ENCODE peak calls at places on chromosome 4, in ten cellular contexts. One of them, this sample, is unnamed.

GRCh38 chr4:80459918-80460473 is 124.5 kb downstream of the CFAP299 start:
- ATAC-seq in HCT116: no peak
- ATAC-seq in upper lobe of left lung: no peak
- ATAC-seq in right lobe of liver: no peak
- ATAC-seq in heart left ventricle: no peak
- ATAC-seq in HepG2: no peak
- ATAC-seq in A549: no peak
- ATAC-seq in IMR-90: no peak
- ATAC-seq in body of pancreas: no peak
- ATAC-seq in GM12878: no peak
- ATAC-seq in this sample: no peak

GRCh38 chr4:78749258-78749971 is 26.7 kb upstream of the BMP2K start:
- ATAC-seq in HCT116: no peak
- ATAC-seq in upper lobe of left lung: no peak
- ATAC-seq in right lobe of liver: no peak
- ATAC-seq in heart left ventricle: peak; percentile 81
- ATAC-seq in HepG2: no peak
- ATAC-seq in A549: no peak
- ATAC-seq in IMR-90: no peak
- ATAC-seq in body of pancreas: no peak
- ATAC-seq in GM12878: peak; percentile 73
- ATAC-seq in this sample: no peak

GRCh38 chr4:54165438-54165837 is 63.7 kb upstream of the PDGFRA start:
- ATAC-seq in HCT116: peak; percentile 91
- ATAC-seq in upper lobe of left lung: peak; percentile 95
- ATAC-seq in right lobe of liver: no peak
- ATAC-seq in heart left ventricle: no peak
- ATAC-seq in HepG2: no peak
- ATAC-seq in A549: peak; percentile 34
- ATAC-seq in IMR-90: peak; percentile 97
- ATAC-seq in body of pancreas: peak; percentile 78
- ATAC-seq in GM12878: no peak
- ATAC-seq in this sample: peak; percentile 46

GRCh38 chr4:7481227-7481626 is 46.5 kb upstream of the PSAPL1 start:
- ATAC-seq in HCT116: no peak
- ATAC-seq in upper lobe of left lung: no peak
- ATAC-seq in right lobe of liver: no peak
- ATAC-seq in heart left ventricle: no peak
- ATAC-seq in HepG2: no peak
- ATAC-seq in A549: no peak
- ATAC-seq in IMR-90: no peak
- ATAC-seq in body of pancreas: no peak
- ATAC-seq in GM12878: no peak
- ATAC-seq in this sample: no peak

GRCh38 chr4:129092636-129093172 is 635 bp downstream of the SCLT1 start:
- ATAC-seq in HCT116: no peak
- ATAC-seq in upper lobe of left lung: no peak
- ATAC-seq in right lobe of liver: no peak
- ATAC-seq in heart left ventricle: no peak
- ATAC-seq in HepG2: peak; percentile 13
- ATAC-seq in A549: no peak
- ATAC-seq in IMR-90: no peak
- ATAC-seq in body of pancreas: no peak
- ATAC-seq in GM12878: peak; percentile 9
- ATAC-seq in this sample: no peak

GRCh38 chr4:108159845-108160244 is 8.9 kb downstream of the LEF1 start:
- ATAC-seq in HCT116: no peak
- ATAC-seq in upper lobe of left lung: no peak
- ATAC-seq in right lobe of liver: no peak
- ATAC-seq in heart left ventricle: no peak
- ATAC-seq in HepG2: no peak
- ATAC-seq in A549: no peak
- ATAC-seq in IMR-90: no peak
- ATAC-seq in body of pancreas: no peak
- ATAC-seq in GM12878: peak; percentile 60
- ATAC-seq in this sample: no peak

GRCh38 chr4:78432896-78433295 is 118.7 kb upstream of the ANXA3 start:
- ATAC-seq in HCT116: no peak
- ATAC-seq in upper lobe of left lung: no peak
- ATAC-seq in right lobe of liver: no peak
- ATAC-seq in heart left ventricle: no peak
- ATAC-seq in HepG2: no peak
- ATAC-seq in A549: no peak
- ATAC-seq in IMR-90: no peak
- ATAC-seq in body of pancreas: no peak
- ATAC-seq in GM12878: no peak
- ATAC-seq in this sample: no peak

GRCh38 chr4:84158670-84159069 is 340.4 kb downstream of the NKX6-1 start:
- ATAC-seq in HCT116: no peak
- ATAC-seq in upper lobe of left lung: no peak
- ATAC-seq in right lobe of liver: no peak
- ATAC-seq in heart left ventricle: no peak
- ATAC-seq in HepG2: no peak
- ATAC-seq in A549: no peak
- ATAC-seq in IMR-90: no peak
- ATAC-seq in body of pancreas: no peak
- ATAC-seq in GM12878: no peak
- ATAC-seq in this sample: no peak

GRCh38 chr4:158176108-158176507 is 3.3 kb upstream of the GASK1B start:
- ATAC-seq in HCT116: peak; percentile 81
- ATAC-seq in upper lobe of left lung: peak; percentile 15
- ATAC-seq in right lobe of liver: no peak
- ATAC-seq in heart left ventricle: no peak
- ATAC-seq in HepG2: no peak
- ATAC-seq in A549: no peak
- ATAC-seq in IMR-90: no peak
- ATAC-seq in body of pancreas: no peak
- ATAC-seq in GM12878: no peak
- ATAC-seq in this sample: no peak

GRCh38 chr4:7703669-7704068 is 236.0 kb downstream of the AFAP1 start:
- ATAC-seq in HCT116: peak; percentile 82
- ATAC-seq in upper lobe of left lung: no peak
- ATAC-seq in right lobe of liver: no peak
- ATAC-seq in heart left ventricle: no peak
- ATAC-seq in HepG2: peak; percentile 23
- ATAC-seq in A549: no peak
- ATAC-seq in IMR-90: no peak
- ATAC-seq in body of pancreas: no peak
- ATAC-seq in GM12878: no peak
- ATAC-seq in this sample: no peak

GRCh38 chr4:15928883-15929282 is 9.7 kb downstream of the FGFBP1 start:
- ATAC-seq in HCT116: no peak
- ATAC-seq in upper lobe of left lung: no peak
- ATAC-seq in right lobe of liver: no peak
- ATAC-seq in heart left ventricle: no peak
- ATAC-seq in HepG2: no peak
- ATAC-seq in A549: no peak
- ATAC-seq in IMR-90: no peak
- ATAC-seq in body of pancreas: no peak
- ATAC-seq in GM12878: no peak
- ATAC-seq in this sample: no peak

GRCh38 chr4:83010111-83010521 is 507 bp downstream of the LIN54 start:
- ATAC-seq in HCT116: peak; percentile 0
- ATAC-seq in upper lobe of left lung: peak; percentile 1
- ATAC-seq in right lobe of liver: no peak
- ATAC-seq in heart left ventricle: no peak
- ATAC-seq in HepG2: no peak
- ATAC-seq in A549: no peak
- ATAC-seq in IMR-90: peak; percentile 0
- ATAC-seq in body of pancreas: no peak
- ATAC-seq in GM12878: peak; percentile 1
- ATAC-seq in this sample: no peak

GRCh38 chr4:84319124-84319523 is 180.0 kb downstream of the NKX6-1 start:
- ATAC-seq in HCT116: no peak
- ATAC-seq in upper lobe of left lung: peak; percentile 94
- ATAC-seq in right lobe of liver: no peak
- ATAC-seq in heart left ventricle: no peak
- ATAC-seq in HepG2: no peak
- ATAC-seq in A549: no peak
- ATAC-seq in IMR-90: no peak
- ATAC-seq in body of pancreas: no peak
- ATAC-seq in GM12878: no peak
- ATAC-seq in this sample: peak; percentile 93

GRCh38 chr4:2080429-2081300 is 21.5 kb downstream of the NAT8L start:
- ATAC-seq in HCT116: no peak
- ATAC-seq in upper lobe of left lung: peak; percentile 42
- ATAC-seq in right lobe of liver: no peak
- ATAC-seq in heart left ventricle: peak; percentile 14
- ATAC-seq in HepG2: no peak
- ATAC-seq in A549: no peak
- ATAC-seq in IMR-90: no peak
- ATAC-seq in body of pancreas: no peak
- ATAC-seq in GM12878: no peak
- ATAC-seq in this sample: peak; percentile 65

GRCh38 chr4:37717575-37717974 is 31.4 kb upstream of the RELL1 start:
- ATAC-seq in HCT116: peak; percentile 47
- ATAC-seq in upper lobe of left lung: no peak
- ATAC-seq in right lobe of liver: no peak
- ATAC-seq in heart left ventricle: no peak
- ATAC-seq in HepG2: no peak
- ATAC-seq in A549: peak; percentile 68
- ATAC-seq in IMR-90: peak; percentile 97
- ATAC-seq in body of pancreas: no peak
- ATAC-seq in GM12878: no peak
- ATAC-seq in this sample: no peak

GRCh38 chr4:84436812-84437211 is 62.3 kb downstream of the NKX6-1 start:
- ATAC-seq in HCT116: no peak
- ATAC-seq in upper lobe of left lung: no peak
- ATAC-seq in right lobe of liver: no peak
- ATAC-seq in heart left ventricle: no peak
- ATAC-seq in HepG2: no peak
- ATAC-seq in A549: no peak
- ATAC-seq in IMR-90: no peak
- ATAC-seq in body of pancreas: no peak
- ATAC-seq in GM12878: no peak
- ATAC-seq in this sample: no peak

GRCh38 chr4:185192059-185192458 is 11.7 kb downstream of the CFAP97 start:
- ATAC-seq in HCT116: no peak
- ATAC-seq in upper lobe of left lung: no peak
- ATAC-seq in right lobe of liver: no peak
- ATAC-seq in heart left ventricle: no peak
- ATAC-seq in HepG2: no peak
- ATAC-seq in A549: no peak
- ATAC-seq in IMR-90: no peak
- ATAC-seq in body of pancreas: no peak
- ATAC-seq in GM12878: peak; percentile 92
- ATAC-seq in this sample: no peak

DNA sequence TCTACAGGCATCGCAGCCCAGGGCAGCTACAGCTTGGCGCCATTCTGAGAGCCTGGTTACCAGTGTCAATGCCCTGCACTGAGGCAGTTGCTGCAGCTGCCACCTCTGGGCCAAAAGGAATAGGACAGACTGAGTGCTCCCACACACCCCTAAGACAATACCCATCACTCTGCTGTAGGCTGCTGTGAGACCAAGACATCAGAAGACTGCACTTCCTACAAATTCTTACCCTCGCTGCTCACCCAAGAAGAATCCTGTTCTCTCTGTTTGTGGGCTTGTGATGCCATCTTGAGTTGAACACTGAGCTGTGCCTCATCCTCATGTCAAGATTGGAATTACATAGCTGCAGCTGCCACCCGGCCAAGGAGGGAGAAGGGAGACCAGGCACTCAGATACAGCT is 1847.0 kb upstream of the PCDH10 start:
- ATAC-seq in HCT116: no peak
- ATAC-seq in upper lobe of left lung: no peak
- ATAC-seq in right lobe of liver: no peak
- ATAC-seq in heart left ventricle: no peak
- ATAC-seq in HepG2: no peak
- ATAC-seq in A549: no peak
- ATAC-seq in IMR-90: no peak
- ATAC-seq in body of pancreas: no peak
- ATAC-seq in GM12878: peak; percentile 50
- ATAC-seq in this sample: no peak
- TF ChIP-seq CTCF in HCT116: no peak
- TF ChIP-seq CTCF in upper lobe of left lung: no peak
- TF ChIP-seq CTCF in right lobe of liver: no peak
- TF ChIP-seq CTCF in heart left ventricle: no peak
- TF ChIP-seq CTCF in HepG2: peak; percentile 21
- TF ChIP-seq CTCF in A549: no peak
- TF ChIP-seq CTCF in IMR-90: no peak
- TF ChIP-seq CTCF in body of pancreas: no peak
- TF ChIP-seq CTCF in GM12878: no peak
- TF ChIP-seq CTCF in this sample: no peak

DNA sequence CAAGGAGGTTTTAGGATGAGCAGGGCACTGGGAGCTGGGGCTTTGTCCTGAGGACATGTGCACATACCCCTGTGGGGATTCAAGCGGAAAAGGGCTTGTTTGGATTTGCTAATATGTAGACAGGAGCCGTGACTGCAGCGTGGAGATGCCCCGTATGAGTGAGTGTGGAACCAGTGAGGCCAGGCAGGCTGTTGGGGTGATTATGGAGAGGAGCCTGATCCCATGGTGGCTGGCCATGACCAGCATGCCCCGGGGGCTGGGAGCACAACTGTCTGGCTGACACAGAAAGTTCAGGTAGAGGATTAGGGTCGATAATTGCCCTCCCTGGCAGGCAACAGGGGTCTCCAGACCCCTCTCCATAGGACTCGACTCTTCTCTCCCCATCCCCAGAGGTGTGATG is 68.8 kb upstream of the STX18 start:
- ATAC-seq in HCT116: no peak
- ATAC-seq in upper lobe of left lung: no peak
- ATAC-seq in right lobe of liver: no peak
- ATAC-seq in heart left ventricle: no peak
- ATAC-seq in HepG2: no peak
- ATAC-seq in A549: no peak
- ATAC-seq in IMR-90: no peak
- ATAC-seq in body of pancreas: no peak
- ATAC-seq in GM12878: no peak
- ATAC-seq in this sample: no peak
- TF ChIP-seq POLR2A in HCT116: no peak
- TF ChIP-seq POLR2A in upper lobe of left lung: no peak
- TF ChIP-seq POLR2A in right lobe of liver: no peak
- TF ChIP-seq POLR2A in heart left ventricle: no peak
- TF ChIP-seq POLR2A in HepG2: no peak
- TF ChIP-seq POLR2A in A549: no peak
- TF ChIP-seq POLR2A in IMR-90: no peak
- TF ChIP-seq POLR2A in body of pancreas: no peak
- TF ChIP-seq POLR2A in GM12878: no peak
- TF ChIP-seq POLR2A in this sample: no peak

GRCh38 chr4:183908284-183908683 is 3.2 kb downstream of the STOX2 start:
- ATAC-seq in HCT116: no peak
- ATAC-seq in upper lobe of left lung: no peak
- ATAC-seq in right lobe of liver: no peak
- ATAC-seq in heart left ventricle: no peak
- ATAC-seq in HepG2: no peak
- ATAC-seq in A549: no peak
- ATAC-seq in IMR-90: no peak
- ATAC-seq in body of pancreas: no peak
- ATAC-seq in GM12878: no peak
- ATAC-seq in this sample: no peak
- H3K4me3 ChIP-seq in HCT116: no peak overlapping the region
- H3K4me3 ChIP-seq in upper lobe of left lung: no peak overlapping the region
- H3K4me3 ChIP-seq in right lobe of liver: no peak overlapping the region
- H3K4me3 ChIP-seq in heart left ventricle: peak overlapping the region; percentile 65
- H3K4me3 ChIP-seq in HepG2: no peak overlapping the region
- H3K4me3 ChIP-seq in A549: no peak overlapping the region
- H3K4me3 ChIP-seq in IMR-90: peak overlapping the region; percentile 60
- H3K4me3 ChIP-seq in body of pancreas: no peak overlapping the region
- H3K4me3 ChIP-seq in GM12878: no peak overlapping the region
- H3K4me3 ChIP-seq in this sample: no peak overlapping the region

GRCh38 chr4:140052050-140052449 is 101.9 kb downstream of the MAML3 start:
- ATAC-seq in HCT116: peak; percentile 78
- ATAC-seq in upper lobe of left lung: peak; percentile 45
- ATAC-seq in right lobe of liver: peak; percentile 75
- ATAC-seq in heart left ventricle: no peak
- ATAC-seq in HepG2: peak; percentile 59
- ATAC-seq in A549: no peak
- ATAC-seq in IMR-90: peak; percentile 40
- ATAC-seq in body of pancreas: no peak
- ATAC-seq in GM12878: peak; percentile 53
- ATAC-seq in this sample: no peak
- TF ChIP-seq CTCF in HCT116: peak; percentile 59
- TF ChIP-seq CTCF in upper lobe of left lung: peak; percentile 33
- TF ChIP-seq CTCF in right lobe of liver: peak; percentile 55
- TF ChIP-seq CTCF in heart left ventricle: peak; percentile 59
- TF ChIP-seq CTCF in HepG2: peak; percentile 38
- TF ChIP-seq CTCF in A549: peak; percentile 46
- TF ChIP-seq CTCF in IMR-90: peak; percentile 56
- TF ChIP-seq CTCF in body of pancreas: peak; percentile 31
- TF ChIP-seq CTCF in GM12878: peak; percentile 47
- TF ChIP-seq CTCF in this sample: peak; percentile 39